ENCODE peak calls at places on chromosomes 7 and 10, in ten cellular contexts. One of them, this sample, is unnamed.

GRCh38 chr10:102150970-102151773 is 1.0 kb upstream of the NOLC1 start:
- DNase-seq in astrocyte of the cerebellum: no peak
- DNase-seq in NCI-H2081: no peak
- DNase-seq in A549: peak; percentile 44
- DNase-seq in cardiac fibroblast: peak; percentile 58
- DNase-seq in effector CD4-positive, alpha-beta T cell: no peak
- DNase-seq in non-pigmented ciliary epithelial cell: no peak
- DNase-seq in GM10248: no peak
- DNase-seq in AG20443: peak; percentile 48
- DNase-seq in aorta: peak; percentile 26
- DNase-seq in this sample: no peak

GRCh38 chr10:122461729-122462532 is 578 bp downstream of the HTRA1 start:
- DNase-seq in astrocyte of the cerebellum: no peak
- DNase-seq in NCI-H2081: no peak
- DNase-seq in A549: peak; percentile 22
- DNase-seq in cardiac fibroblast: no peak
- DNase-seq in effector CD4-positive, alpha-beta T cell: no peak
- DNase-seq in non-pigmented ciliary epithelial cell: no peak
- DNase-seq in GM10248: no peak
- DNase-seq in AG20443: peak; percentile 24
- DNase-seq in aorta: peak; percentile 54
- DNase-seq in this sample: no peak

GRCh38 chr7:143892527-143893300 is 9.3 kb downstream of the TCAF1 start:
- DNase-seq in astrocyte of the cerebellum: no peak
- DNase-seq in NCI-H2081: peak; percentile 79
- DNase-seq in A549: no peak
- DNase-seq in cardiac fibroblast: no peak
- DNase-seq in effector CD4-positive, alpha-beta T cell: no peak
- DNase-seq in non-pigmented ciliary epithelial cell: no peak
- DNase-seq in GM10248: no peak
- DNase-seq in AG20443: no peak
- DNase-seq in aorta: no peak
- DNase-seq in this sample: no peak

GRCh38 chr7:130899071-130899451 is 165.1 kb upstream of the KLF14 start:
- DNase-seq in astrocyte of the cerebellum: no peak
- DNase-seq in NCI-H2081: no peak
- DNase-seq in A549: no peak
- DNase-seq in cardiac fibroblast: no peak
- DNase-seq in effector CD4-positive, alpha-beta T cell: no peak
- DNase-seq in non-pigmented ciliary epithelial cell: no peak
- DNase-seq in GM10248: no peak
- DNase-seq in AG20443: no peak
- DNase-seq in aorta: no peak
- DNase-seq in this sample: no peak

GRCh38 chr7:107045980-107046379 is 1.5 kb downstream of the PRKAR2B start:
- DNase-seq in astrocyte of the cerebellum: no peak
- DNase-seq in NCI-H2081: no peak
- DNase-seq in A549: no peak
- DNase-seq in cardiac fibroblast: no peak
- DNase-seq in effector CD4-positive, alpha-beta T cell: no peak
- DNase-seq in non-pigmented ciliary epithelial cell: no peak
- DNase-seq in GM10248: no peak
- DNase-seq in AG20443: peak; percentile 69
- DNase-seq in aorta: no peak
- DNase-seq in this sample: no peak

GRCh38 chr10:77334501-77334900 is 303.1 kb downstream of the KCNMA1 start:
- DNase-seq in astrocyte of the cerebellum: no peak
- DNase-seq in NCI-H2081: no peak
- DNase-seq in A549: no peak
- DNase-seq in cardiac fibroblast: no peak
- DNase-seq in effector CD4-positive, alpha-beta T cell: no peak
- DNase-seq in non-pigmented ciliary epithelial cell: no peak
- DNase-seq in GM10248: no peak
- DNase-seq in AG20443: no peak
- DNase-seq in aorta: no peak
- DNase-seq in this sample: no peak

GRCh38 chr10:36531621-36532020 is 593.8 kb upstream of the ANKRD30A start:
- DNase-seq in astrocyte of the cerebellum: no peak
- DNase-seq in NCI-H2081: no peak
- DNase-seq in A549: no peak
- DNase-seq in cardiac fibroblast: no peak
- DNase-seq in effector CD4-positive, alpha-beta T cell: no peak
- DNase-seq in non-pigmented ciliary epithelial cell: no peak
- DNase-seq in GM10248: no peak
- DNase-seq in AG20443: peak; percentile 13
- DNase-seq in aorta: no peak
- DNase-seq in this sample: no peak

GRCh38 chr10:48623607-48624132 is 18.8 kb upstream of the ARHGAP22 start:
- DNase-seq in astrocyte of the cerebellum: no peak
- DNase-seq in NCI-H2081: no peak
- DNase-seq in A549: no peak
- DNase-seq in cardiac fibroblast: no peak
- DNase-seq in effector CD4-positive, alpha-beta T cell: no peak
- DNase-seq in non-pigmented ciliary epithelial cell: no peak
- DNase-seq in GM10248: no peak
- DNase-seq in AG20443: no peak
- DNase-seq in aorta: no peak
- DNase-seq in this sample: no peak

GRCh38 chr7:50281680-50282445 is 22.7 kb upstream of the IKZF1 start:
- DNase-seq in astrocyte of the cerebellum: no peak
- DNase-seq in NCI-H2081: no peak
- DNase-seq in A549: no peak
- DNase-seq in cardiac fibroblast: no peak
- DNase-seq in effector CD4-positive, alpha-beta T cell: no peak
- DNase-seq in non-pigmented ciliary epithelial cell: no peak
- DNase-seq in GM10248: peak; percentile 62
- DNase-seq in AG20443: no peak
- DNase-seq in aorta: peak; percentile 74
- DNase-seq in this sample: no peak

GRCh38 chr7:50832744-50833143 is 50.0 kb upstream of the GRB10 start:
- DNase-seq in astrocyte of the cerebellum: peak; percentile 91
- DNase-seq in NCI-H2081: no peak
- DNase-seq in A549: peak; percentile 31
- DNase-seq in cardiac fibroblast: no peak
- DNase-seq in effector CD4-positive, alpha-beta T cell: no peak
- DNase-seq in non-pigmented ciliary epithelial cell: no peak
- DNase-seq in GM10248: no peak
- DNase-seq in AG20443: no peak
- DNase-seq in aorta: no peak
- DNase-seq in this sample: no peak

GRCh38 chr10:122073508-122073907 is 84.5 kb downstream of the TACC2 start:
- DNase-seq in astrocyte of the cerebellum: no peak
- DNase-seq in NCI-H2081: no peak
- DNase-seq in A549: no peak
- DNase-seq in cardiac fibroblast: no peak
- DNase-seq in effector CD4-positive, alpha-beta T cell: no peak
- DNase-seq in non-pigmented ciliary epithelial cell: no peak
- DNase-seq in GM10248: no peak
- DNase-seq in AG20443: no peak
- DNase-seq in aorta: no peak
- DNase-seq in this sample: no peak

GRCh38 chr10:24869354-24870016 is 82.9 kb downstream of the PRTFDC1 start:
- DNase-seq in astrocyte of the cerebellum: peak; percentile 65
- DNase-seq in NCI-H2081: no peak
- DNase-seq in A549: no peak
- DNase-seq in cardiac fibroblast: peak; percentile 90
- DNase-seq in effector CD4-positive, alpha-beta T cell: no peak
- DNase-seq in non-pigmented ciliary epithelial cell: no peak
- DNase-seq in GM10248: no peak
- DNase-seq in AG20443: no peak
- DNase-seq in aorta: no peak
- DNase-seq in this sample: no peak

This sample was measured in smooth muscle cell of the brain vasculature.